ENCODE peak calls at places on chromosomes 3 and 15, in six cellular contexts. N, W, B, S, E and Z are unnamed samples.
A peak's percentile ranks its signal among the peaks of the same experiment; 100 is the strongest.

GRCh38 chr3:191461113-191461595 is at the start of gene PYDC2:
- DNase-seq in N (no peak), W (no peak), B (no peak), S (no peak), E (no peak), Z (no peak)

GRCh38 chr3:113232367-113232766 is 21.0 kb downstream of the BOC start:
- DNase-seq in N (no peak), W (no peak), B (no peak), S (no peak), E (no peak), Z (peak; percentile 53)

GRCh38 chr15:44289352-44289790 is 852 bp downstream of the GOLM2 start:
- DNase-seq in N (no peak), W (no peak), B (no peak), S (no peak), E (no peak), Z (peak; percentile 58)

GRCh38 chr3:136428167-136428566 is 178.0 kb downstream of the PCCB start:
- DNase-seq in N (no peak), W (no peak), B (no peak), S (no peak), E (no peak), Z (no peak)

GRCh38 chr3:194443911-194444310 is 42.9 kb downstream of the ATP13A3 start:
- DNase-seq in N (no peak), W (no peak), B (no peak), S (no peak), E (no peak), Z (peak; percentile 13)

GRCh38 chr3:141249041-141249440 is 17.4 kb downstream of the PXYLP1 start:
- DNase-seq in N (no peak), W (no peak), B (no peak), S (no peak), E (no peak), Z (no peak)

GRCh38 chr3:72673011-72673771 is 175.1 kb downstream of the SHQ1 start:
- DNase-seq in N (no peak), W (no peak), B (no peak), S (no peak), E (no peak), Z (no peak)

GRCh38 chr3:135136361-135137100 is 341.5 kb downstream of the EPHB1 start:
- DNase-seq in N (no peak), W (no peak), B (no peak), S (no peak), E (no peak), Z (no peak)

GRCh38 chr3:84108442-84108971 is 850.3 kb upstream of the CADM2 start:
- DNase-seq in N (no peak), W (no peak), B (no peak), S (peak; percentile 33), E (no peak), Z (peak; percentile 55)

GRCh38 chr3:47016934-47017435 is 37.5 kb downstream of the NBEAL2 start:
- DNase-seq in N (no peak), W (no peak), B (no peak), S (peak; percentile 25), E (no peak), Z (peak; percentile 90)

GRCh38 chr3:182484682-182485081 is 308.6 kb upstream of the ATP11B start:
- DNase-seq in N (no peak), W (no peak), B (no peak), S (no peak), E (no peak), Z (no peak)

GRCh38 chr15:78105541-78106241 is 13.3 kb downstream of the SH2D7 start:
- DNase-seq in N (no peak), W (peak; percentile 7), B (peak; percentile 66), S (no peak), E (no peak), Z (no peak)

GRCh38 chr3:146334151-146334550 is 83.2 kb upstream of the PLSCR4 start:
- DNase-seq in N (no peak), W (no peak), B (no peak), S (peak; percentile 7), E (no peak), Z (peak; percentile 56)

GRCh38 chr3:11917051-11917450 is 70.4 kb upstream of the TAMM41 start:
- DNase-seq in N (no peak), W (no peak), B (no peak), S (no peak), E (no peak), Z (no peak)

GRCh38 chr3:48641396-48641795 is 6.1 kb upstream of the SLC26A6 start:
- DNase-seq in N (no peak), W (no peak), B (no peak), S (no peak), E (no peak), Z (no peak)

GRCh38 chr3:70186221-70186620 is 126.2 kb downstream of the MDFIC2 start:
- DNase-seq in N (no peak), W (no peak), B (no peak), S (no peak), E (no peak), Z (no peak)

GRCh38 chr3:174322789-174323188 is 536.3 kb upstream of the NAALADL2 start:
- DNase-seq in N (no peak), W (no peak), B (no peak), S (peak; percentile 9), E (no peak), Z (no peak)

GRCh38 chr3:46649436-46649835 is 37.1 kb downstream of the FAM240A start:
- DNase-seq in N (no peak), W (no peak), B (no peak), S (no peak), E (no peak), Z (peak; percentile 66)

GRCh38 chr15:66936115-66936863 is 129.1 kb upstream of the SMAD3 start:
- DNase-seq in N (no peak), W (no peak), B (peak; percentile 40), S (no peak), E (no peak), Z (peak; percentile 69)

GRCh38 chr3:134103470-134103869 is 73.7 kb upstream of the SLCO2A1 start:
- DNase-seq in N (no peak), W (no peak), B (no peak), S (no peak), E (no peak), Z (no peak)

GRCh38 chr3:53628546-53629395 is 134.4 kb downstream of the CACNA1D start:
- DNase-seq in N (no peak), W (no peak), B (no peak), S (no peak), E (no peak), Z (no peak)

GRCh38 chr3:150104564-150104963 is 133.9 kb upstream of the PFN2 start:
- DNase-seq in N (no peak), W (no peak), B (no peak), S (no peak), E (no peak), Z (no peak)

GRCh38 chr3:49411550-49411967 is 217 bp downstream of the RHOA start:
- DNase-seq in N (no peak), W (peak; percentile 71), B (peak; percentile 66), S (no peak), E (no peak), Z (no peak)

GRCh38 chr3:160395297-160395696 is 3.7 kb downstream of the IFT80 start:
- DNase-seq in N (no peak), W (no peak), B (no peak), S (peak; percentile 85), E (no peak), Z (peak; percentile 85)

GRCh38 chr3:83842511-83842910 is 1116.3 kb upstream of the CADM2 start:
- DNase-seq in N (no peak), W (no peak), B (no peak), S (no peak), E (no peak), Z (no peak)

GRCh38 chr15:66808181-66808824 is 106.3 kb downstream of the SMAD6 start:
- DNase-seq in N (no peak), W (no peak), B (no peak), S (no peak), E (no peak), Z (no peak)

DNA sequence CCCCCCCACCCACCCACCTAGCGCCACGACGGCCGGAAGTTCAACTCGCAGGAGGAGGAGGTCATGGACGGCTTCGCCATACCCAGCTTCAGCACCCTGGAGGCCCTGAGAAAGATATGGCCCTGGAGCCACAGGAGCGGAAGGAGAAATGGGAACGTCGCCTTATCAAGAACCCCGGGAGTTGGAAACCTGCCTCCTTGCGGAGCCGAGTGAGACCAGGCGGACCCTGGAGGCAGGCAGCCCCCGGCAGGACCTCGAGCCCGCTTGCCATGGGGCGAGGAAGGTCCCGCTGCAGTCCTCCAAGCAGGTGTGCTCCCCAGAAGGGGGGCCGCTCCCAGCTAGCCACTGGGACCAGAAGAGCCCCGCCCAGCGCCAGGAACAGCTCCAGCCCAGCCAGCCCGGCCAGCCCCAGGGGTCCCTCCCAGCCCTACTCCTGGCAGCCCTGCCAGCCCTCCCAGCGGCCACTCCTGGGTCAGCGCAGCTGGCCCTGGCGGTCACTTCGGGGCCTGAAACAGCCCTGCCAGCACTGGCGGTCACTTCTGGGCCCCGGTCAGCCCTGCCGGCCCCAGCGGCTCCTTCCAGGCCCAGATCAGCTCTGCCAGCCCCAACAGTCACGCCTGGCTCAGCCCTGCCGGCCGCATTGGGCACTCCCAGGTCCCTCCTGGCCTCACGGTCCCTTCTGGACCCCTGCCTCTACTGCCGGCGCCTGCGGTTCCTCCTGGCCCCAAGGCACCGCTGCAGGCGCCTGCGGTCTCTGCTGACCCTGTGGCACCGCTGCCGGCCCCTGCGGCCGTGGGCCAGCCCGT is 10.3 kb upstream of the ROPN1B start:
- DNase-seq in N (no peak), W (no peak), B (no peak), S (peak; percentile 3), E (no peak), Z (peak; percentile 12)
- H3K4me3 ChIP-seq in N (no peak overlapping the region), W (peak overlapping the region; percentile 23), B (no peak overlapping the region), S (no peak overlapping the region), E (no peak overlapping the region), Z (no peak overlapping the region)

DNA sequence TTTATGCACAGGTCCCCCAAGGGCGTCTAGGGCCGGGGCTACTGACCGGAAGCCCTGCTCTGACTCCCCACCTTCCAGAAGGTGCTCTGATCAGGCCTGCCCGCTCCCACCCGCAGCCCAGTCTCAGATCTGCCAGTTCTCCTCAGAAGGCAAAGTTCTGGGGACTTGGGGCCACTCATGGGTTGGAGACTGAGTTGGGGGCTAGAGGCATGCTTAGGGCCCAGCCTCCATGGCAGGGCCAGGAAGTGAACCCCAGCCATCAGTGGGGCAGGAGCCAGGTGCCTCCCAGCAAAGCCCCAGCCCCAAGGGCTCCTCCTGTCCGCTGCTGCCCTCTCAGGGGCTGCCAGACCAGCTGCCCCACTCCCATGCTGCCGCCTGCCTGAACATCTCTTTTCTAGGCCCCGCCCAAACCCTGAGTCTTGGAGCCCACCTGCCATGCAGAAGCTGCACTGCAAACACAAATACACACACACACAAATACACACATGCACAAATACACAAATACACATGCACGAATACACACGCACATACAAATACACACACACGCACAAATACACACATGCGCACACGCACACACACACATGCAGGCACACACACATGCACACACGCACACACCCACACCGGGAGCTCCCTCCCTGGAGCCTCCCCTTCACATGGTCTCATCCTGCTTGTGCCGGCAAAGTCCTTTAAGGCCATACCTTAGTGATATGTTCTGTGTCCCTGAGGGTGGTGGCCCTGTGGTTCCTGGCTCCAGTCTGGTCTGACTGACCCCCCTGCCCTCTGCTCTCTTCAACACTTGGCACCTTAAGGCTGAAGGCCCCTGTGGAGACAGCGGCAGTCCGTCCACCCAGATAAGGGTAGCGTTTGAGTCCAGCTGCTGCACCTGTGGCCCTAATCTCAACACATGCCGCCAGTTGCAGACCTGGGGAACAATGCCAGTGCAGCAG is 59.2 kb upstream of the KLF13 start:
- DNase-seq in N (no peak), W (peak; percentile 8), B (peak; percentile 7), S (no peak), E (no peak), Z (no peak)
- H3K4me3 ChIP-seq in N (no peak overlapping the region), W (no peak overlapping the region), B (no peak overlapping the region), S (no peak overlapping the region), E (no peak overlapping the region), Z (no peak overlapping the region)

GRCh38 chr3:58059349-58060321 is 51.4 kb downstream of the FLNB start:
- DNase-seq in N (no peak), W (peak; percentile 64), B (peak; percentile 92), S (no peak), E (no peak), Z (peak; percentile 94)
- H3K4me3 ChIP-seq in N (no peak overlapping the region), W (no peak overlapping the region), B (no peak overlapping the region), S (no peak overlapping the region), E (no peak overlapping the region), Z (peak overlapping the region; percentile 48)

GRCh38 chr3:52372822-52373504 is 56.8 kb downstream of the DNAH1 start:
- DNase-seq in N (no peak), W (peak; percentile 51), B (no peak), S (no peak), E (no peak), Z (no peak)
- H3K4me3 ChIP-seq in N (no peak overlapping the region), W (peak overlapping the region; percentile 14), B (no peak overlapping the region), S (no peak overlapping the region), E (no peak overlapping the region), Z (no peak overlapping the region)